ENCODE peak calls at places on chromosomes 2 and 18, in seven cellular contexts. R is naive thymus-derived CD8-positive, alpha-beta T cell; B is cardiac muscle cell; F is DMS53; N is HAP-1; C is DMS 273 treated with DMSO at 0.1 percent for 48 hours; I is adrenal gland. O is an unnamed sample.

GRCh38 chr18:13268035-13268700 is 49.6 kb downstream of the LDLRAD4 start:
- DNase-seq in R (no peak), B (peak), F (no peak), N (peak), C (no peak), I (peak), O (no peak)

GRCh38 chr2:122028371-122029102 is 273.1 kb downstream of the TSN start:
- DNase-seq in R (no peak), B (peak), F (no peak), N (no peak), C (no peak), I (peak), O (peak)

GRCh38 chr18:9333441-9334350 is 877 bp upstream of the TWSG1 start:
- DNase-seq in R (peak), B (no peak), F (peak), N (peak), C (peak), I (no peak), O (no peak)

GRCh38 chr2:49154891-49155290 is 576 bp upstream of the FSHR start:
- DNase-seq in R (no peak), B (no peak), F (no peak), N (no peak), C (no peak), I (no peak), O (no peak)

GRCh38 chr2:240249423-240250149 is 109.1 kb upstream of the OTOS start:
- DNase-seq in R (no peak), B (no peak), F (no peak), N (no peak), C (no peak), I (no peak), O (no peak)

GRCh38 chr2:156331572-156332451 is 709 bp downstream of the NR4A2 start:
- DNase-seq in R (no peak), B (peak), F (peak), N (peak), C (peak), I (peak), O (no peak)

GRCh38 chr2:6773007-6773693 is 92.6 kb downstream of the CMPK2 start:
- DNase-seq in R (peak), B (peak), F (peak), N (peak), C (no peak), I (peak), O (peak)

GRCh38 chr2:72004976-72005375 is 142.7 kb downstream of the CYP26B1 start:
- DNase-seq in R (no peak), B (no peak), F (no peak), N (no peak), C (no peak), I (no peak), O (no peak)

GRCh38 chr2:180040146-180040925 is 33.2 kb upstream of the CWC22 start:
- DNase-seq in R (no peak), B (peak), F (no peak), N (no peak), C (no peak), I (no peak), O (no peak)

GRCh38 chr2:127697482-127698180 is 3.7 kb upstream of the SFT2D3 start:
- DNase-seq in R (no peak), B (no peak), F (no peak), N (no peak), C (no peak), I (no peak), O (no peak)

GRCh38 chr18:79540914-79541301 is 138.7 kb upstream of the CTDP1 start:
- DNase-seq in R (no peak), B (no peak), F (no peak), N (no peak), C (no peak), I (no peak), O (no peak)

GRCh38 chr2:131827481-131828163 is 299.9 kb downstream of the CCDC74A start:
- DNase-seq in R (no peak), B (no peak), F (no peak), N (no peak), C (no peak), I (no peak), O (no peak)